ENCODE peak calls at places on chromosomes 3 and 15, in nine cellular contexts. W, Z, B, L, N, R, A, D and I are unnamed samples.

GRCh38 chr3:123787133-123787532 is 97.0 kb downstream of the MYLK start:
- DNase-seq in Z (no peak), R (no peak), L (no peak), N (no peak), W (no peak), A (no peak), B (no peak), D (no peak), I (no peak)

GRCh38 chr3:102192575-102192974 is 242.2 kb upstream of the ZPLD1 start:
- DNase-seq in B (no peak), R (no peak), W (no peak), A (no peak), D (no peak), N (no peak), Z (no peak), L (no peak), I (peak)

GRCh38 chr3:133457465-133458067 is 57.7 kb downstream of the BFSP2 start:
- DNase-seq in D (no peak), A (no peak), B (no peak), R (no peak), L (no peak), Z (no peak), W (no peak), N (no peak), I (no peak)

GRCh38 chr15:69732133-69732532 is 279.5 kb downstream of the RPLP1 start:
- DNase-seq in W (no peak), N (no peak), D (no peak), B (no peak), L (no peak), Z (no peak), R (no peak), A (no peak), I (no peak)

GRCh38 chr3:140953028-140953960 is 11.7 kb downstream of the SLC25A36 start:
- DNase-seq in D (no peak), L (no peak), R (no peak), Z (no peak), N (no peak), W (no peak), A (no peak), B (no peak), I (no peak)

GRCh38 chr3:158727499-158728377 is 4.5 kb downstream of the RARRES1 start:
- DNase-seq in D (no peak), L (no peak), R (peak), Z (peak), B (no peak), N (peak), A (peak), W (no peak), I (no peak)

GRCh38 chr3:13239467-13239760 is 166.2 kb upstream of the IQSEC1 start:
- DNase-seq in A (no peak), D (no peak), N (no peak), R (no peak), L (no peak), Z (no peak), W (no peak), B (no peak), I (no peak)

GRCh38 chr3:126315083-126315658 is 42.0 kb downstream of the KLF15 start:
- DNase-seq in L (no peak), N (no peak), D (no peak), Z (no peak), B (peak), W (no peak), R (no peak), A (no peak), I (no peak)

GRCh38 chr15:101020945-101021344 is 101.8 kb downstream of the LRRK1 start:
- DNase-seq in Z (no peak), R (no peak), L (no peak), N (no peak), B (no peak), D (no peak), A (no peak), W (no peak), I (no peak)

GRCh38 chr3:67595424-67595823 is 59.0 kb downstream of the SUCLG2 start:
- DNase-seq in D (no peak), R (no peak), N (no peak), L (no peak), Z (no peak), A (no peak), B (no peak), W (no peak), I (no peak)

GRCh38 chr3:97712919-97713318 is 51.6 kb upstream of the ARL6 start:
- DNase-seq in R (no peak), Z (no peak), W (no peak), D (no peak), A (no peak), B (no peak), L (no peak), N (no peak), I (no peak)

GRCh38 chr3:188950832-188951489 is 220.8 kb upstream of the TPRG1 start:
- DNase-seq in R (no peak), A (peak), W (no peak), L (no peak), Z (peak), B (peak), D (peak), N (no peak), I (peak)

GRCh38 chr15:101615986-101616848 is 36.0 kb downstream of the TM2D3 start:
- DNase-seq in W (no peak), A (peak), N (no peak), L (no peak), R (no peak), Z (no peak), B (peak), D (no peak), I (peak)

GRCh38 chr15:48170981-48171380 is 7.1 kb downstream of the MYEF2 start:
- DNase-seq in N (no peak), L (no peak), A (no peak), W (no peak), D (no peak), B (no peak), R (no peak), Z (no peak), I (no peak)

GRCh38 chr3:98894791-98895576 is 6.5 kb downstream of the DCBLD2 start:
- DNase-seq in L (no peak), R (no peak), Z (no peak), B (no peak), D (no peak), N (no peak), A (no peak), W (no peak), I (no peak)

GRCh38 chr3:18046131-18046530 is 303.7 kb upstream of the TBC1D5 start:
- DNase-seq in W (no peak), L (no peak), A (no peak), N (no peak), B (no peak), Z (no peak), D (no peak), R (no peak), I (no peak)

GRCh38 chr3:52053307-52054304 is 2.8 kb downstream of the DUSP7 start:
- DNase-seq in L (no peak), R (no peak), W (no peak), Z (peak), B (peak), A (peak), N (peak), D (peak), I (peak)

GRCh38 chr3:118818386-118818785 is 216.3 kb downstream of the IGSF11 start:
- DNase-seq in R (no peak), Z (no peak), A (no peak), D (no peak), L (no peak), N (no peak), W (no peak), B (no peak), I (no peak)

GRCh38 chr3:120177151-120177550 is 82.9 kb upstream of the GSK3B start:
- DNase-seq in R (no peak), N (no peak), W (no peak), B (no peak), Z (no peak), A (no peak), L (peak), D (no peak), I (peak)

GRCh38 chr3:15634671-15635661 is 33.4 kb downstream of the BTD start:
- DNase-seq in N (no peak), B (peak), D (no peak), Z (no peak), W (no peak), L (no peak), A (no peak), R (no peak), I (no peak)

GRCh38 chr3:189490749-189491148 is 140.4 kb upstream of the TP63 start:
- DNase-seq in L (no peak), N (no peak), Z (no peak), A (no peak), D (no peak), W (no peak), B (no peak), R (no peak), I (no peak)

GRCh38 chr3:143977326-143978262 is 6.0 kb downstream of the DIPK2A start:
- DNase-seq in L (no peak), W (no peak), R (peak), D (no peak), A (no peak), B (no peak), Z (no peak), N (no peak), I (no peak)

GRCh38 chr3:187265461-187265955 is 26.0 kb downstream of the MASP1 start:
- DNase-seq in Z (no peak), W (no peak), D (no peak), N (no peak), B (no peak), L (no peak), R (no peak), A (peak), I (no peak)

GRCh38 chr3:50239649-50240048 is 3.6 kb downstream of the GNAI2 start:
- DNase-seq in Z (no peak), W (no peak), L (no peak), D (no peak), A (no peak), B (no peak), N (no peak), R (no peak), I (no peak)
- H3K27ac ChIP-seq in Z (no peak), W (no peak), L (peak), D (peak), A (peak), B (no peak), N (no peak), R (no peak), I (no peak)

DNA sequence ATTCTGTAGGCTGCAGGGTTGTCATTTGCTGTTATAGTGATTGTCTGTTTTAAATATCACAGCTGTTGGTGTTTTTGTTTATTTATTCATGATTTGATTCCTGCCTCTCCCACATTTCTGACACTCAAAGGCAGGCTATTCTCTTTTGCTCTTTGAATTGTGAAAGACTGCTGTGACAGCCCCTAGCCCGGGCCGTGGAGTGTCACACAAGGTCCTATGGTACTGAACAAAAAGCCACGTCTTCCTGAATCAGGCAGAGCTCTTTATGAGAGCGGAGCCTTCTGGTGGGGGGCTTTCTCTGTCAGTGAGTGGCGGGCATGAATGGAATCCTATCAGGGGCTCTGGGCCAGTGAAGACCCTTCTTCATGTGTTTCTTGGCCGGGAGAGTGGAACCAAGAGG is 708.7 kb downstream of the SQOR start:
- DNase-seq in L (no peak), N (no peak), A (no peak), R (no peak), W (no peak), Z (no peak), B (no peak), D (no peak), I (no peak)
- H3K27ac ChIP-seq in L (no peak), N (no peak), A (no peak), R (no peak), W (no peak), Z (no peak), B (no peak), D (no peak), I (peak)

GRCh38 chr15:92984161-92984560 is 84.0 kb downstream of the CHD2 start:
- DNase-seq in W (no peak), Z (no peak), L (no peak), B (no peak), R (no peak), A (no peak), N (no peak), D (no peak), I (no peak)
- H3K27ac ChIP-seq in W (no peak), Z (no peak), L (peak), B (no peak), R (no peak), A (no peak), N (peak), D (no peak), I (no peak)

DNA sequence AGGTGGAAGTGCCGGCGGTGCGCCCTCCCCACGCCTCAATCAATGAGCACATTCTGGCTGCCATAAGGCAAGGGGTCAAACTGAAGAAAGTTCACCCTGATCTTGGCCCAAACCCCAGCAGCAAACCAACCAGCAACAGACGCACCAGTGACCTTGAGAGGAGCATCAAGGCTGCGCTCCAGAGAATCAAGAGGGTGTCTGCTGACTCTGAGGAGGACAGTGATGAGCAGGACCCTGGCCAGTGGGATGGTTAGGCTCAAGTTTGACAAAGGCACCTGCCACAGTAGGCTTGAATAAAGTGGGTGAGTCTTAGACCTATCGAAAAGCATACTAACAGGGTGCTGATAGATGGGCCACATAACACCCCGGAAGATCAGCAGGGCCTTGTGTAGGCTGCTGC is 23.9 kb downstream of the WHAMM start:
- DNase-seq in R (no peak), W (no peak), D (no peak), L (no peak), Z (no peak), A (no peak), N (no peak), B (no peak), I (no peak)
- H3K27ac ChIP-seq in R (no peak), W (no peak), D (no peak), L (no peak), Z (no peak), A (peak), N (no peak), B (no peak), I (peak)

GRCh38 chr3:11195721-11196332 is 41.5 kb downstream of the HRH1 start:
- DNase-seq in L (no peak), B (no peak), A (no peak), N (no peak), W (no peak), Z (no peak), R (no peak), D (no peak), I (no peak)
- H3K27ac ChIP-seq in L (peak), B (no peak), A (peak), N (no peak), W (no peak), Z (no peak), R (no peak), D (no peak), I (peak)